ENCODE peak calls at places on chromosomes 11 and 22, in ten cellular contexts. One of them, this sample, is unnamed.

GRCh38 chr11:69417211-69418085 is 64.0 kb upstream of the LINC01488 start:
- DNase-seq in activated B cell treated with CpG ODN at 0.5 μM for 24 hours: no peak
- DNase-seq in CD8-positive, alpha-beta memory T cell: no peak
- DNase-seq in cardiac septum: no peak
- DNase-seq in GM04503: no peak
- DNase-seq in activated CD4-positive, alpha-beta T cell treated with anti-CD3 and anti-CD28 coated beads, Interleukin-2, amount 50 U/mL, for 24 hours: no peak
- DNase-seq in tibial artery: no peak
- DNase-seq in nucleus accumbens: no peak
- DNase-seq in effector memory CD4-positive, alpha-beta T cell: no peak
- DNase-seq in NCI-H2081: no peak
- DNase-seq in this sample: no peak

GRCh38 chr11:69617220-69617619 is 23.7 kb upstream of the CCND1 start:
- DNase-seq in activated B cell treated with CpG ODN at 0.5 μM for 24 hours: no peak
- DNase-seq in CD8-positive, alpha-beta memory T cell: no peak
- DNase-seq in cardiac septum: no peak
- DNase-seq in GM04503: no peak
- DNase-seq in activated CD4-positive, alpha-beta T cell treated with anti-CD3 and anti-CD28 coated beads, Interleukin-2, amount 50 U/mL, for 24 hours: no peak
- DNase-seq in tibial artery: no peak
- DNase-seq in nucleus accumbens: no peak
- DNase-seq in effector memory CD4-positive, alpha-beta T cell: no peak
- DNase-seq in NCI-H2081: no peak
- DNase-seq in this sample: no peak

GRCh38 chr11:63666874-63667273 is 4.3 kb downstream of the ATL3 start:
- DNase-seq in activated B cell treated with CpG ODN at 0.5 μM for 24 hours: no peak
- DNase-seq in CD8-positive, alpha-beta memory T cell: no peak
- DNase-seq in cardiac septum: no peak
- DNase-seq in GM04503: no peak
- DNase-seq in activated CD4-positive, alpha-beta T cell treated with anti-CD3 and anti-CD28 coated beads, Interleukin-2, amount 50 U/mL, for 24 hours: no peak
- DNase-seq in tibial artery: no peak
- DNase-seq in nucleus accumbens: no peak
- DNase-seq in effector memory CD4-positive, alpha-beta T cell: no peak
- DNase-seq in NCI-H2081: no peak
- DNase-seq in this sample: no peak

GRCh38 chr11:64298966-64299846 is 952 bp upstream of the CATSPERZ start:
- DNase-seq in activated B cell treated with CpG ODN at 0.5 μM for 24 hours: peak; percentile 31
- DNase-seq in CD8-positive, alpha-beta memory T cell: no peak
- DNase-seq in cardiac septum: no peak
- DNase-seq in GM04503: no peak
- DNase-seq in activated CD4-positive, alpha-beta T cell treated with anti-CD3 and anti-CD28 coated beads, Interleukin-2, amount 50 U/mL, for 24 hours: no peak
- DNase-seq in tibial artery: peak; percentile 89
- DNase-seq in nucleus accumbens: peak; percentile 69
- DNase-seq in effector memory CD4-positive, alpha-beta T cell: no peak
- DNase-seq in NCI-H2081: no peak
- DNase-seq in this sample: peak; percentile 78

GRCh38 chr11:121048464-121049233 is 24.7 kb downstream of the TBCEL start:
- DNase-seq in activated B cell treated with CpG ODN at 0.5 μM for 24 hours: no peak
- DNase-seq in CD8-positive, alpha-beta memory T cell: no peak
- DNase-seq in cardiac septum: no peak
- DNase-seq in GM04503: no peak
- DNase-seq in activated CD4-positive, alpha-beta T cell treated with anti-CD3 and anti-CD28 coated beads, Interleukin-2, amount 50 U/mL, for 24 hours: no peak
- DNase-seq in tibial artery: no peak
- DNase-seq in nucleus accumbens: no peak
- DNase-seq in effector memory CD4-positive, alpha-beta T cell: no peak
- DNase-seq in NCI-H2081: no peak
- DNase-seq in this sample: no peak

GRCh38 chr22:17891427-17892167 is 117.3 kb upstream of the BID start:
- DNase-seq in activated B cell treated with CpG ODN at 0.5 μM for 24 hours: no peak
- DNase-seq in CD8-positive, alpha-beta memory T cell: no peak
- DNase-seq in cardiac septum: no peak
- DNase-seq in GM04503: no peak
- DNase-seq in activated CD4-positive, alpha-beta T cell treated with anti-CD3 and anti-CD28 coated beads, Interleukin-2, amount 50 U/mL, for 24 hours: no peak
- DNase-seq in tibial artery: peak; percentile 71
- DNase-seq in nucleus accumbens: peak; percentile 50
- DNase-seq in effector memory CD4-positive, alpha-beta T cell: no peak
- DNase-seq in NCI-H2081: peak; percentile 59
- DNase-seq in this sample: peak; percentile 59

GRCh38 chr11:123164732-123165450 is 30.2 kb downstream of the CLMP start:
- DNase-seq in activated B cell treated with CpG ODN at 0.5 μM for 24 hours: no peak
- DNase-seq in CD8-positive, alpha-beta memory T cell: no peak
- DNase-seq in cardiac septum: no peak
- DNase-seq in GM04503: no peak
- DNase-seq in activated CD4-positive, alpha-beta T cell treated with anti-CD3 and anti-CD28 coated beads, Interleukin-2, amount 50 U/mL, for 24 hours: no peak
- DNase-seq in tibial artery: no peak
- DNase-seq in nucleus accumbens: no peak
- DNase-seq in effector memory CD4-positive, alpha-beta T cell: no peak
- DNase-seq in NCI-H2081: no peak
- DNase-seq in this sample: no peak

GRCh38 chr11:36057372-36058045 is 113.6 kb downstream of the LDLRAD3 start:
- DNase-seq in activated B cell treated with CpG ODN at 0.5 μM for 24 hours: no peak
- DNase-seq in CD8-positive, alpha-beta memory T cell: no peak
- DNase-seq in cardiac septum: no peak
- DNase-seq in GM04503: no peak
- DNase-seq in activated CD4-positive, alpha-beta T cell treated with anti-CD3 and anti-CD28 coated beads, Interleukin-2, amount 50 U/mL, for 24 hours: no peak
- DNase-seq in tibial artery: no peak
- DNase-seq in nucleus accumbens: no peak
- DNase-seq in effector memory CD4-positive, alpha-beta T cell: no peak
- DNase-seq in NCI-H2081: no peak
- DNase-seq in this sample: no peak

GRCh38 chr11:898540-899190 is 11.9 kb downstream of the CHID1 start:
- DNase-seq in activated B cell treated with CpG ODN at 0.5 μM for 24 hours: no peak
- DNase-seq in CD8-positive, alpha-beta memory T cell: no peak
- DNase-seq in cardiac septum: no peak
- DNase-seq in GM04503: no peak
- DNase-seq in activated CD4-positive, alpha-beta T cell treated with anti-CD3 and anti-CD28 coated beads, Interleukin-2, amount 50 U/mL, for 24 hours: no peak
- DNase-seq in tibial artery: no peak
- DNase-seq in nucleus accumbens: no peak
- DNase-seq in effector memory CD4-positive, alpha-beta T cell: no peak
- DNase-seq in NCI-H2081: no peak
- DNase-seq in this sample: no peak

GRCh38 chr22:25100402-25100801 is 99.3 kb upstream of the CRYBB3 start:
- DNase-seq in activated B cell treated with CpG ODN at 0.5 μM for 24 hours: no peak
- DNase-seq in CD8-positive, alpha-beta memory T cell: no peak
- DNase-seq in cardiac septum: no peak
- DNase-seq in GM04503: no peak
- DNase-seq in activated CD4-positive, alpha-beta T cell treated with anti-CD3 and anti-CD28 coated beads, Interleukin-2, amount 50 U/mL, for 24 hours: no peak
- DNase-seq in tibial artery: no peak
- DNase-seq in nucleus accumbens: no peak
- DNase-seq in effector memory CD4-positive, alpha-beta T cell: no peak
- DNase-seq in NCI-H2081: no peak
- DNase-seq in this sample: no peak

GRCh38 chr11:60915250-60915914 is 1.4 kb downstream of the TMEM109 start:
- DNase-seq in activated B cell treated with CpG ODN at 0.5 μM for 24 hours: peak; percentile 68
- DNase-seq in CD8-positive, alpha-beta memory T cell: peak; percentile 63
- DNase-seq in cardiac septum: no peak
- DNase-seq in GM04503: no peak
- DNase-seq in activated CD4-positive, alpha-beta T cell treated with anti-CD3 and anti-CD28 coated beads, Interleukin-2, amount 50 U/mL, for 24 hours: peak; percentile 59
- DNase-seq in tibial artery: peak; percentile 77
- DNase-seq in nucleus accumbens: no peak
- DNase-seq in effector memory CD4-positive, alpha-beta T cell: peak; percentile 58
- DNase-seq in NCI-H2081: peak; percentile 15
- DNase-seq in this sample: no peak

GRCh38 chr22:45335021-45335818 is 25.5 kb downstream of the FAM118A start:
- DNase-seq in activated B cell treated with CpG ODN at 0.5 μM for 24 hours: no peak
- DNase-seq in CD8-positive, alpha-beta memory T cell: no peak
- DNase-seq in cardiac septum: peak; percentile 86
- DNase-seq in GM04503: no peak
- DNase-seq in activated CD4-positive, alpha-beta T cell treated with anti-CD3 and anti-CD28 coated beads, Interleukin-2, amount 50 U/mL, for 24 hours: no peak
- DNase-seq in tibial artery: no peak
- DNase-seq in nucleus accumbens: no peak
- DNase-seq in effector memory CD4-positive, alpha-beta T cell: no peak
- DNase-seq in NCI-H2081: no peak
- DNase-seq in this sample: no peak

GRCh38 chr22:44279059-44279340 is 33.8 kb downstream of the SHISAL1 start:
- DNase-seq in activated B cell treated with CpG ODN at 0.5 μM for 24 hours: no peak
- DNase-seq in CD8-positive, alpha-beta memory T cell: no peak
- DNase-seq in cardiac septum: no peak
- DNase-seq in GM04503: no peak
- DNase-seq in activated CD4-positive, alpha-beta T cell treated with anti-CD3 and anti-CD28 coated beads, Interleukin-2, amount 50 U/mL, for 24 hours: no peak
- DNase-seq in tibial artery: no peak
- DNase-seq in nucleus accumbens: no peak
- DNase-seq in effector memory CD4-positive, alpha-beta T cell: no peak
- DNase-seq in NCI-H2081: peak; percentile 68
- DNase-seq in this sample: no peak

GRCh38 chr11:70026726-70027125 is 51.4 kb upstream of the ANO1 start:
- DNase-seq in activated B cell treated with CpG ODN at 0.5 μM for 24 hours: no peak
- DNase-seq in CD8-positive, alpha-beta memory T cell: no peak
- DNase-seq in cardiac septum: peak; percentile 49
- DNase-seq in GM04503: no peak
- DNase-seq in activated CD4-positive, alpha-beta T cell treated with anti-CD3 and anti-CD28 coated beads, Interleukin-2, amount 50 U/mL, for 24 hours: no peak
- DNase-seq in tibial artery: no peak
- DNase-seq in nucleus accumbens: no peak
- DNase-seq in effector memory CD4-positive, alpha-beta T cell: no peak
- DNase-seq in NCI-H2081: no peak
- DNase-seq in this sample: no peak

GRCh38 chr22:43995798-43996169 is 28.3 kb upstream of the PARVB start:
- DNase-seq in activated B cell treated with CpG ODN at 0.5 μM for 24 hours: no peak
- DNase-seq in CD8-positive, alpha-beta memory T cell: no peak
- DNase-seq in cardiac septum: no peak
- DNase-seq in GM04503: no peak
- DNase-seq in activated CD4-positive, alpha-beta T cell treated with anti-CD3 and anti-CD28 coated beads, Interleukin-2, amount 50 U/mL, for 24 hours: no peak
- DNase-seq in tibial artery: no peak
- DNase-seq in nucleus accumbens: no peak
- DNase-seq in effector memory CD4-positive, alpha-beta T cell: no peak
- DNase-seq in NCI-H2081: no peak
- DNase-seq in this sample: no peak

GRCh38 chr11:34274712-34275398 is 83.0 kb downstream of the ABTB2 start:
- DNase-seq in activated B cell treated with CpG ODN at 0.5 μM for 24 hours: no peak
- DNase-seq in CD8-positive, alpha-beta memory T cell: no peak
- DNase-seq in cardiac septum: peak; percentile 85
- DNase-seq in GM04503: peak; percentile 94
- DNase-seq in activated CD4-positive, alpha-beta T cell treated with anti-CD3 and anti-CD28 coated beads, Interleukin-2, amount 50 U/mL, for 24 hours: no peak
- DNase-seq in tibial artery: peak; percentile 96
- DNase-seq in nucleus accumbens: peak; percentile 48
- DNase-seq in effector memory CD4-positive, alpha-beta T cell: no peak
- DNase-seq in NCI-H2081: no peak
- DNase-seq in this sample: peak; percentile 79

GRCh38 chr11:115691030-115691429 is 186.8 kb upstream of the CADM1 start:
- DNase-seq in activated B cell treated with CpG ODN at 0.5 μM for 24 hours: no peak
- DNase-seq in CD8-positive, alpha-beta memory T cell: no peak
- DNase-seq in cardiac septum: no peak
- DNase-seq in GM04503: no peak
- DNase-seq in activated CD4-positive, alpha-beta T cell treated with anti-CD3 and anti-CD28 coated beads, Interleukin-2, amount 50 U/mL, for 24 hours: no peak
- DNase-seq in tibial artery: no peak
- DNase-seq in nucleus accumbens: no peak
- DNase-seq in effector memory CD4-positive, alpha-beta T cell: no peak
- DNase-seq in NCI-H2081: no peak
- DNase-seq in this sample: no peak

This sample was measured in globus pallidus.